ENCODE peak calls at places on chromosomes 5 and 9, in six cellular contexts. One of them, this sample, is unnamed.

GRCh38 chr9:20437466-20437865 is 184.8 kb downstream of the MLLT3 start:
- DNase-seq in hepatocyte: no peak
- DNase-seq in AG04450: no peak
- DNase-seq in lower lobe of right lung: no peak
- DNase-seq in neural progenitor cell: no peak
- DNase-seq in mammary epithelial cell: no peak
- DNase-seq in this sample: no peak

GRCh38 chr9:118575341-118576070 is 793.7 kb downstream of the BRINP1 start:
- DNase-seq in lower lobe of right lung: no peak
- DNase-seq in neural progenitor cell: no peak
- DNase-seq in AG04450: no peak
- DNase-seq in hepatocyte: no peak
- DNase-seq in mammary epithelial cell: peak
- DNase-seq in this sample: no peak

GRCh38 chr9:81666123-81666522 is 23.2 kb downstream of the TLE1 start:
- DNase-seq in neural progenitor cell: no peak
- DNase-seq in lower lobe of right lung: no peak
- DNase-seq in mammary epithelial cell: peak
- DNase-seq in hepatocyte: no peak
- DNase-seq in AG04450: no peak
- DNase-seq in this sample: no peak

GRCh38 chr9:13718539-13718938 is 439.0 kb upstream of the MPDZ start:
- DNase-seq in AG04450: no peak
- DNase-seq in lower lobe of right lung: no peak
- DNase-seq in mammary epithelial cell: peak
- DNase-seq in hepatocyte: no peak
- DNase-seq in neural progenitor cell: no peak
- DNase-seq in this sample: no peak

GRCh38 chr5:33756481-33756880 is 135.3 kb downstream of the ADAMTS12 start:
- DNase-seq in neural progenitor cell: no peak
- DNase-seq in mammary epithelial cell: no peak
- DNase-seq in hepatocyte: no peak
- DNase-seq in lower lobe of right lung: no peak
- DNase-seq in AG04450: no peak
- DNase-seq in this sample: no peak

GRCh38 chr9:19231126-19232035 is 888 bp downstream of the DENND4C start:
- DNase-seq in hepatocyte: peak
- DNase-seq in AG04450: no peak
- DNase-seq in lower lobe of right lung: no peak
- DNase-seq in neural progenitor cell: peak
- DNase-seq in mammary epithelial cell: peak
- DNase-seq in this sample: no peak

GRCh38 chr9:136545065-136545965 is 533 bp downstream of the NOTCH1 start:
- DNase-seq in lower lobe of right lung: no peak
- DNase-seq in AG04450: no peak
- DNase-seq in mammary epithelial cell: peak
- DNase-seq in neural progenitor cell: peak
- DNase-seq in hepatocyte: peak
- DNase-seq in this sample: no peak

GRCh38 chr5:71013575-71013974 is 11.6 kb downstream of the NAIP start:
- DNase-seq in hepatocyte: no peak
- DNase-seq in lower lobe of right lung: no peak
- DNase-seq in neural progenitor cell: peak
- DNase-seq in mammary epithelial cell: no peak
- DNase-seq in AG04450: no peak
- DNase-seq in this sample: no peak

GRCh38 chr5:87081511-87082372 is 185.9 kb upstream of the RASA1 start:
- DNase-seq in lower lobe of right lung: no peak
- DNase-seq in hepatocyte: no peak
- DNase-seq in neural progenitor cell: no peak
- DNase-seq in mammary epithelial cell: no peak
- DNase-seq in AG04450: no peak
- DNase-seq in this sample: no peak

GRCh38 chr5:88659529-88660325 is 223.3 kb downstream of the MEF2C start:
- DNase-seq in mammary epithelial cell: no peak
- DNase-seq in lower lobe of right lung: no peak
- DNase-seq in neural progenitor cell: peak
- DNase-seq in AG04450: no peak
- DNase-seq in hepatocyte: peak
- DNase-seq in this sample: peak

GRCh38 chr5:73088026-73088425 is 32.3 kb upstream of the TMEM171 start:
- DNase-seq in neural progenitor cell: no peak
- DNase-seq in lower lobe of right lung: no peak
- DNase-seq in mammary epithelial cell: no peak
- DNase-seq in hepatocyte: no peak
- DNase-seq in AG04450: no peak
- DNase-seq in this sample: no peak

GRCh38 chr5:113381015-113381326 is 53.8 kb downstream of the TSSK1B start:
- DNase-seq in neural progenitor cell: no peak
- DNase-seq in mammary epithelial cell: no peak
- DNase-seq in hepatocyte: no peak
- DNase-seq in lower lobe of right lung: no peak
- DNase-seq in AG04450: no peak
- DNase-seq in this sample: no peak

GRCh38 chr9:126720661-126721530 is 83.9 kb upstream of the ZBTB43 start:
- DNase-seq in hepatocyte: no peak
- DNase-seq in AG04450: no peak
- DNase-seq in mammary epithelial cell: no peak
- DNase-seq in neural progenitor cell: no peak
- DNase-seq in lower lobe of right lung: no peak
- DNase-seq in this sample: no peak

GRCh38 chr9:36074870-36075532 is 38.3 kb downstream of the RECK start:
- DNase-seq in mammary epithelial cell: peak
- DNase-seq in AG04450: peak
- DNase-seq in neural progenitor cell: no peak
- DNase-seq in lower lobe of right lung: peak
- DNase-seq in hepatocyte: peak
- DNase-seq in this sample: no peak

GRCh38 chr5:177312649-177313181 is 1.0 kb upstream of the MXD3 start:
- DNase-seq in neural progenitor cell: peak
- DNase-seq in AG04450: no peak
- DNase-seq in hepatocyte: peak
- DNase-seq in lower lobe of right lung: no peak
- DNase-seq in mammary epithelial cell: no peak
- DNase-seq in this sample: peak

GRCh38 chr9:98852463-98852735 is 44.9 kb downstream of the GALNT12 start:
- DNase-seq in neural progenitor cell: no peak
- DNase-seq in AG04450: no peak
- DNase-seq in lower lobe of right lung: no peak
- DNase-seq in mammary epithelial cell: no peak
- DNase-seq in hepatocyte: no peak
- DNase-seq in this sample: no peak

GRCh38 chr5:175579742-175580432 is 78.0 kb upstream of the HRH2 start:
- DNase-seq in neural progenitor cell: no peak
- DNase-seq in lower lobe of right lung: no peak
- DNase-seq in mammary epithelial cell: peak
- DNase-seq in AG04450: no peak
- DNase-seq in hepatocyte: no peak
- DNase-seq in this sample: no peak

GRCh38 chr5:150140830-150141229 is 14.8 kb downstream of the PDGFRB start:
- DNase-seq in lower lobe of right lung: no peak
- DNase-seq in hepatocyte: peak
- DNase-seq in neural progenitor cell: no peak
- DNase-seq in mammary epithelial cell: no peak
- DNase-seq in AG04450: peak
- DNase-seq in this sample: no peak

GRCh38 chr9:74120470-74120869 is 376.7 kb upstream of the RORB start:
- DNase-seq in neural progenitor cell: no peak
- DNase-seq in hepatocyte: no peak
- DNase-seq in lower lobe of right lung: no peak
- DNase-seq in mammary epithelial cell: no peak
- DNase-seq in AG04450: no peak
- DNase-seq in this sample: no peak

GRCh38 chr9:74120061-74120460 is 377.1 kb upstream of the RORB start:
- DNase-seq in hepatocyte: no peak
- DNase-seq in lower lobe of right lung: no peak
- DNase-seq in neural progenitor cell: no peak
- DNase-seq in AG04450: no peak
- DNase-seq in mammary epithelial cell: no peak
- DNase-seq in this sample: no peak

GRCh38 chr9:74122661-74123060 is 374.5 kb upstream of the RORB start:
- DNase-seq in AG04450: no peak
- DNase-seq in hepatocyte: no peak
- DNase-seq in lower lobe of right lung: no peak
- DNase-seq in neural progenitor cell: no peak
- DNase-seq in mammary epithelial cell: peak
- DNase-seq in this sample: no peak

GRCh38 chr9:74122229-74122628 is 374.9 kb upstream of the RORB start:
- DNase-seq in mammary epithelial cell: no peak
- DNase-seq in hepatocyte: no peak
- DNase-seq in neural progenitor cell: no peak
- DNase-seq in lower lobe of right lung: no peak
- DNase-seq in AG04450: no peak
- DNase-seq in this sample: no peak

DNA sequence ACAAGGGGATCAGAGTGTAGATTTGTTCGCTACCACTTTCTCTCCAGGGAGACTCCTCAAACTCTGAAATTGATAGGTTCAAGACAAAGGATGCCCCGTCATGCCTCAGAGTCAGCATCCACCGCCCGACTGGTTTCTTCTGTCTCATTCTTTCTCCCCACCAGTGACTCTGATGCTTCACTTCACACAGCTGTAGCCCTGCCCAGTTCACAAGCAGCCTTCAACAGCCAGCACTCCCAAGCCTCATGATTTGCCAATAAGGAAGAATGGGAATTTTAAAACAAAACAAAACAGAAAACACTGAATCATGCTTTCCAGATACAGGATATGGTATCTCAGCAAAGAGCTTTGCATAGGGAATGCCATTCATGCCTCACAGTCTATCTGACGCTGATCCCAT is 371.2 kb upstream of the RORB start:
- DNase-seq in mammary epithelial cell: no peak
- DNase-seq in lower lobe of right lung: no peak
- DNase-seq in neural progenitor cell: peak
- DNase-seq in hepatocyte: no peak
- DNase-seq in AG04450: no peak
- DNase-seq in this sample: no peak
- TF ChIP-seq CTCF in mammary epithelial cell: no peak
- TF ChIP-seq CTCF in lower lobe of right lung: no peak
- TF ChIP-seq CTCF in neural progenitor cell: no peak
- TF ChIP-seq CTCF in hepatocyte: no peak
- TF ChIP-seq CTCF in AG04450: no peak
- TF ChIP-seq CTCF in this sample: no peak

DNA sequence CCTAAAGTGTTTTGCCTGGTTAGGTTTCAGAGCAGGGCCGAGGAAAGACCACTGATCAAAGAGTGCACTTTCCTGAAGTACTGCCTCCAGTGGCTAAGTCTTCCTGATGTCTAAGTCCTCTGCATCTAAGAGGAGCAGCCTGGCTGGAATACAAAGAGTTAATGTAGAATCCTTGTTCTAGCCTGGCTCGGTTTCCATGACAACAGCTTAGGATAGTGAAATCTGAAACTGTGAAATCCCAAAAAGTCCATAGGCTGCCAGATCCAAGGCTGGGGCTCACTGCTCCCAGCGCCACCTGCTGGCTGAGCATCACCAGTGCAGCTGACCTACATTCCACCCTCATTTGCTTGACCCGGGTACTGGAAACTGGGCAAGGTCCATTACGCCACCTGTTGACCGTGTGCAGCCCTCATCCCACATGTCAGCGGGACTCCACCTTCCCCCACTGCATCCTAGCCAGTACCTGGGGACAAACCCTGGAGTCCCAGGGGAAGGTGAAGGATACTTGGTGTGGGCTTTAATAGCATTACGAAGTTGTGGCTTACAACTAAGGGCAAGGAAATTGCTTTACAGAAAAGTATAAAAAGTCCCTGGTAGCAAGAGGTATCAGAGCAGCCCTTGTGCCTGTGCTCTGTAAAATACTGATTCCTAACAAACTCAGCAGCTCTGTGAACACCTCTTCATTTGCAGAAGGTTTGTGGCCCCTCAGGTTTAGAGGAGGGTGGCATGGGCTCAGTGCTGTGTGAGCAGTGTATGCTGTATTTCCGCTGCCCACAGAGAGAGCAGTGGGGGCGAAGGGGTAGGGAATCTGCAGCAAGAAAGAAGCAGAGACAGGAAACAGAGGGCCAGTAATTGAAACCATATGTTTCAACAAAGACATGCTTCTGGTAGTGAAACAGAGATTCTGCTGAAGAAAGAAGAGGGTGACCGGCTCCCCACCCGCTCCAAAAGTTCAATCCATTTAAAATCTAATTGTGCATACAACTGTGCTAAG is 36.0 kb downstream of the PCDHGC5 start:
- DNase-seq in lower lobe of right lung: peak
- DNase-seq in hepatocyte: peak
- DNase-seq in AG04450: peak
- DNase-seq in mammary epithelial cell: peak
- DNase-seq in neural progenitor cell: peak
- DNase-seq in this sample: no peak
- TF ChIP-seq CTCF in lower lobe of right lung: peak
- TF ChIP-seq CTCF in hepatocyte: peak
- TF ChIP-seq CTCF in AG04450: peak
- TF ChIP-seq CTCF in mammary epithelial cell: peak
- TF ChIP-seq CTCF in neural progenitor cell: peak
- TF ChIP-seq CTCF in this sample: peak

GRCh38 chr5:39671421-39672110 is 246.8 kb upstream of the DAB2 start:
- DNase-seq in hepatocyte: no peak
- DNase-seq in lower lobe of right lung: no peak
- DNase-seq in AG04450: no peak
- DNase-seq in mammary epithelial cell: no peak
- DNase-seq in neural progenitor cell: no peak
- DNase-seq in this sample: no peak

GRCh38 chr5:39668980-39669379 is 244.2 kb upstream of the DAB2 start:
- DNase-seq in hepatocyte: no peak
- DNase-seq in AG04450: no peak
- DNase-seq in lower lobe of right lung: no peak
- DNase-seq in mammary epithelial cell: no peak
- DNase-seq in neural progenitor cell: no peak
- DNase-seq in this sample: no peak

GRCh38 chr5:39670955-39671354 is 246.2 kb upstream of the DAB2 start:
- DNase-seq in neural progenitor cell: no peak
- DNase-seq in AG04450: no peak
- DNase-seq in mammary epithelial cell: no peak
- DNase-seq in hepatocyte: no peak
- DNase-seq in lower lobe of right lung: no peak
- DNase-seq in this sample: no peak

GRCh38 chr5:39674209-39675082 is 249.7 kb upstream of the DAB2 start:
- DNase-seq in lower lobe of right lung: no peak
- DNase-seq in neural progenitor cell: no peak
- DNase-seq in AG04450: no peak
- DNase-seq in mammary epithelial cell: no peak
- DNase-seq in hepatocyte: no peak
- DNase-seq in this sample: no peak

DNA sequence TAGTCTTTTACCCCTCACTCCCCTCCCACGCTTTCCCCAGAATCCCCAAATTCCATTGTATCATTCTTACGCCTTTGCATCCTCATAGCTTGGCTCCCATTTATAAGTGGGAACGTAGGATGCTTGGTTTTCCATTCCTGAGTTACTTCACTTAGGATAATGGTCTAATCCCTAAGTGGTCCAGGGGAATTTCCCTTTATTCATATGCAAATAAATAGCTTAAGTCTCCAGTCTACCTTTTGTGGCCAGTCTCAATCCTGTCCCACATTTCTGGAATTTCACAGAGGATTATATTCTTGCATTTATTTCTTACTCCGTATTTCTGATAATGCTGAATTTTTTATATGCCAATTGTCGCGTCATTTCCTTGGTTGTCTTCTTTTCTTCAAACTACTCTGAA is 245.6 kb upstream of the DAB2 start:
- DNase-seq in neural progenitor cell: peak
- DNase-seq in lower lobe of right lung: no peak
- DNase-seq in AG04450: no peak
- DNase-seq in mammary epithelial cell: no peak
- DNase-seq in hepatocyte: no peak
- DNase-seq in this sample: no peak
- TF ChIP-seq CTCF in neural progenitor cell: no peak
- TF ChIP-seq CTCF in lower lobe of right lung: no peak
- TF ChIP-seq CTCF in AG04450: no peak
- TF ChIP-seq CTCF in mammary epithelial cell: no peak
- TF ChIP-seq CTCF in hepatocyte: no peak
- TF ChIP-seq CTCF in this sample: no peak

GRCh38 chr5:69038539-69038938 is 55.3 kb upstream of the SLC30A5 start:
- DNase-seq in AG04450: no peak
- DNase-seq in mammary epithelial cell: no peak
- DNase-seq in neural progenitor cell: no peak
- DNase-seq in lower lobe of right lung: no peak
- DNase-seq in hepatocyte: no peak
- DNase-seq in this sample: no peak
- TF ChIP-seq CTCF in AG04450: no peak
- TF ChIP-seq CTCF in mammary epithelial cell: no peak
- TF ChIP-seq CTCF in neural progenitor cell: no peak
- TF ChIP-seq CTCF in lower lobe of right lung: no peak
- TF ChIP-seq CTCF in hepatocyte: no peak
- TF ChIP-seq CTCF in this sample: no peak